ENCODE peak calls at places on chromosomes 3 and 15, in four cellular contexts. Z is GM12878, F is K562, A is HepG2. T is an unnamed sample.

GRCh38 chr3:20324664-20325478 is 138.9 kb upstream of the SGO1 start:
- DNase-seq in Z (peak), F (no peak), A (no peak), T (no peak)

GRCh38 chr15:63473999-63474809 is 30.2 kb upstream of the USP3 start:
- DNase-seq in Z (peak), F (no peak), A (peak), T (peak)

GRCh38 chr15:70530035-70530499 is 233.3 kb downstream of the UACA start:
- DNase-seq in Z (no peak), F (no peak), A (no peak), T (no peak)

GRCh38 chr15:83549563-83549962 is 102.4 kb downstream of the SH3GL3 start:
- DNase-seq in Z (no peak), F (no peak), A (no peak), T (no peak)

GRCh38 chr3:107745354-107745753 is 222.6 kb downstream of the BBX start:
- DNase-seq in Z (no peak), F (no peak), A (no peak), T (no peak)

GRCh38 chr3:188080091-188080490 is 73.9 kb upstream of the LPP start:
- DNase-seq in Z (no peak), F (no peak), A (no peak), T (no peak)

GRCh38 chr3:10547841-10548783 is 42.7 kb upstream of the ATP2B2 start:
- DNase-seq in Z (no peak), F (no peak), A (no peak), T (no peak)

GRCh38 chr3:9385209-9385936 is 12.0 kb upstream of the SETD5 start:
- DNase-seq in Z (no peak), F (no peak), A (no peak), T (no peak)

GRCh38 chr15:70866982-70867644 is 13.2 kb upstream of the LARP6 start:
- DNase-seq in Z (no peak), F (no peak), A (no peak), T (no peak)

GRCh38 chr3:195041871-195042740 is 228.9 kb downstream of the XXYLT1 start:
- DNase-seq in Z (no peak), F (no peak), A (no peak), T (peak)

GRCh38 chr3:40044487-40044886 is 235.1 kb downstream of the MYRIP start:
- DNase-seq in Z (no peak), F (no peak), A (no peak), T (no peak)
- H2AFZ ChIP-seq in Z (no peak), F (no peak), A (no peak), T (peak)

DNA sequence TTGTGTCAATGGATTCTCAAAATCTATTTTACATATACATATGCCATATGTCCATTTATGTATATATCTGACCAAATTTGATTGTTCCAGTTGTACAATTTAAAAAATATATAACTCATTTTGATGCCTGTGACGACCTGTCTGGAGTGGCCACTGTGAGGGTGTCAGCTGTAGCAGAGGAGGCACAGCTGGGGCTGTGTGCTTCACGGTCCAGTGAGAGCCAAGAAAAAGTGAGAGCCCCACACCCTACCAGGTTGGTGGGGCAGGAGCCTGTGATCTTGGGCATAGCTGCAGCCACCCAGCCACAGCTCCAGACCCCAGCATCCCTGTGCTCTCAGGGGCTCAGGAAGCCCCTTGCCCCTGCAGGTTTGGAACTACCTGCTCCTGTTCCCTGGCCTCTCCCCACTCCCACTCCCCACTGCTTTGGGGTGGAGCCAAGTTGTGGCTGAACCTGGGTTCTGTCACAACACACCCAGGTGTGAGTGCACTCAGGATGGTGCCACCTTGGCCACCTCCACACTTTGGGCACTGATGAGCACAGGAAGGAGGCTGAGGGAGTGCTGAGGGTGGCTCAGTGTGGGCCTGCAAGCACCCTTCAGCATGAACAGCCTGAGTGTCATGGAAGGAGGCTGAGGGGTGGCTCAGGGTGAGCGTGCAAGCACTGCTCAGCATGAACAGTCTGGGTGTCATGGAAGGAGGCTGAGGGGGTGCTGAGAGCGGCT is 161.1 kb upstream of the ROBO1 start:
- DNase-seq in Z (no peak), F (no peak), A (no peak), T (no peak)
- TF ChIP-seq JUNB in Z (no peak), F (no peak), A (no peak), T (no peak)

GRCh38 chr3:44987318-44987717 is 11.3 kb downstream of the EXOSC7 start:
- DNase-seq in Z (no peak), F (no peak), A (no peak), T (no peak)

GRCh38 chr3:44989636-44990373 is 13.8 kb downstream of the EXOSC7 start:
- DNase-seq in Z (no peak), F (no peak), A (no peak), T (no peak)

GRCh38 chr3:44989141-44989540 is 13.1 kb downstream of the EXOSC7 start:
- DNase-seq in Z (no peak), F (no peak), A (no peak), T (peak)

GRCh38 chr3:44991326-44991725 is 15.3 kb downstream of the EXOSC7 start:
- DNase-seq in Z (no peak), F (no peak), A (no peak), T (no peak)

GRCh38 chr3:44988073-44988472 is 12.0 kb downstream of the EXOSC7 start:
- DNase-seq in Z (no peak), F (peak), A (no peak), T (peak)
- TF ChIP-seq CTCF in Z (peak), F (peak), A (no peak), T (peak)

DNA sequence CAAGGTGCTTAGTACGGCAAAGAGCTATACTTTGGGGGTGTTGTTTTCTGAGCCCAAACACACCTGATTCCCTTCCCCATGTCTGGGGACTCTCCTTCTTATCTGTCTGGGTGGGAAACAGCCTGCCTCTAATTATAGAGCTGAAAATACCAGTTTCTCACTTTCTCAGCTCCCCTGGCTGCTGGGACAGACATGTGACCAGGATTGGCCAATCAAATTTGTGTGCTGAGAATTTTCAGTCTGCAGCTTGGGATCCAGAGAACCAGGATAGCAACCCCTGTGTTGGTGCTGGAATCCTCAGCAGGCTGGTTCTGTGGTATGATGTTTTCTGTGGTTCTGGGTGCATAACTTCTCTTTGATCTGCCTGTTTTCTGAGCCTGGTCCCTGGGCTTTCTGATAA is 19.5 kb upstream of the IQCF6 start:
- DNase-seq in Z (no peak), F (peak), A (no peak), T (peak)
- H2AFZ ChIP-seq in Z (no peak), F (no peak), A (no peak), T (peak)

GRCh38 chr15:67108122-67108871 is 42.9 kb downstream of the SMAD3 start:
- DNase-seq in Z (no peak), F (no peak), A (peak), T (no peak)

GRCh38 chr15:67106764-67107013 is 41.3 kb downstream of the SMAD3 start:
- DNase-seq in Z (no peak), F (no peak), A (no peak), T (no peak)

GRCh38 chr15:67105065-67105951 is 39.9 kb downstream of the SMAD3 start:
- DNase-seq in Z (no peak), F (no peak), A (peak), T (no peak)

GRCh38 chr15:67105991-67106763 is 40.8 kb downstream of the SMAD3 start:
- DNase-seq in Z (no peak), F (no peak), A (no peak), T (no peak)

GRCh38 chr15:67107014-67107812 is 41.8 kb downstream of the SMAD3 start:
- DNase-seq in Z (no peak), F (peak), A (peak), T (no peak)
- TF ChIP-seq JUNB in Z (no peak), F (no peak), A (no peak), T (no peak)

T was measured in GM23338.